ENCODE peak calls at places on chromosomes 16 and 17, in five cellular contexts. One of them, this sample, is unnamed.

GRCh38 chr16:81618661-81619060 is 160.4 kb upstream of the PLCG2 start:
- DNase-seq in lower leg skin: no peak
- DNase-seq in mucosa of descending colon: no peak
- DNase-seq in neural progenitor cell: peak
- DNase-seq in thoracic aorta: no peak
- DNase-seq in this sample: no peak

GRCh38 chr16:2015117-2015946 is 4.3 kb upstream of the NPW start:
- DNase-seq in lower leg skin: no peak
- DNase-seq in mucosa of descending colon: peak
- DNase-seq in neural progenitor cell: no peak
- DNase-seq in thoracic aorta: no peak
- DNase-seq in this sample: no peak

GRCh38 chr16:492211-492875 is 35.2 kb upstream of the CAPN15 start:
- DNase-seq in lower leg skin: no peak
- DNase-seq in mucosa of descending colon: no peak
- DNase-seq in neural progenitor cell: peak
- DNase-seq in thoracic aorta: no peak
- DNase-seq in this sample: no peak

GRCh38 chr16:23356941-23357340 is 54.8 kb downstream of the SCNN1B start:
- DNase-seq in lower leg skin: no peak
- DNase-seq in mucosa of descending colon: no peak
- DNase-seq in neural progenitor cell: no peak
- DNase-seq in thoracic aorta: no peak
- DNase-seq in this sample: no peak

GRCh38 chr17:7479389-7480192 is at the start of gene ZBTB4:
- DNase-seq in lower leg skin: no peak
- DNase-seq in mucosa of descending colon: peak
- DNase-seq in neural progenitor cell: peak
- DNase-seq in thoracic aorta: no peak
- DNase-seq in this sample: peak

GRCh38 chr17:39867084-39867890 is 715 bp upstream of the ZPBP2 start:
- DNase-seq in lower leg skin: no peak
- DNase-seq in mucosa of descending colon: peak
- DNase-seq in neural progenitor cell: no peak
- DNase-seq in thoracic aorta: no peak
- DNase-seq in this sample: no peak

GRCh38 chr17:66829386-66829864 is 5.5 kb upstream of the CACNG5 start:
- DNase-seq in lower leg skin: no peak
- DNase-seq in mucosa of descending colon: peak
- DNase-seq in neural progenitor cell: peak
- DNase-seq in thoracic aorta: no peak
- DNase-seq in this sample: peak

GRCh38 chr16:49460786-49461470 is 87.3 kb downstream of the C16orf78 start:
- DNase-seq in lower leg skin: no peak
- DNase-seq in mucosa of descending colon: no peak
- DNase-seq in neural progenitor cell: no peak
- DNase-seq in thoracic aorta: no peak
- DNase-seq in this sample: no peak

GRCh38 chr17:20987511-20987910 is 55.3 kb downstream of the USP22 start:
- DNase-seq in lower leg skin: no peak
- DNase-seq in mucosa of descending colon: no peak
- DNase-seq in neural progenitor cell: no peak
- DNase-seq in thoracic aorta: no peak
- DNase-seq in this sample: no peak

GRCh38 chr16:70715860-70716357 is 30.1 kb upstream of the MTSS2 start:
- DNase-seq in lower leg skin: no peak
- DNase-seq in mucosa of descending colon: no peak
- DNase-seq in neural progenitor cell: no peak
- DNase-seq in thoracic aorta: no peak
- DNase-seq in this sample: peak

GRCh38 chr17:50947844-50948514 is 81.8 kb upstream of the TOB1 start:
- DNase-seq in lower leg skin: peak
- DNase-seq in mucosa of descending colon: peak
- DNase-seq in neural progenitor cell: no peak
- DNase-seq in thoracic aorta: no peak
- DNase-seq in this sample: no peak

GRCh38 chr17:17855334-17855725 is 18.5 kb upstream of the SREBF1 start:
- DNase-seq in lower leg skin: no peak
- DNase-seq in mucosa of descending colon: no peak
- DNase-seq in neural progenitor cell: no peak
- DNase-seq in thoracic aorta: no peak
- DNase-seq in this sample: no peak

GRCh38 chr16:9055661-9056060 is 35.8 kb upstream of the HAPSTR1 start:
- DNase-seq in lower leg skin: no peak
- DNase-seq in mucosa of descending colon: no peak
- DNase-seq in neural progenitor cell: no peak
- DNase-seq in thoracic aorta: no peak
- DNase-seq in this sample: peak

GRCh38 chr16:11679250-11679649 is 11.0 kb downstream of the SNN start:
- DNase-seq in lower leg skin: no peak
- DNase-seq in mucosa of descending colon: no peak
- DNase-seq in neural progenitor cell: no peak
- DNase-seq in thoracic aorta: no peak
- DNase-seq in this sample: no peak

GRCh38 chr17:31225831-31226230 is 71.2 kb downstream of the OMG start:
- DNase-seq in lower leg skin: no peak
- DNase-seq in mucosa of descending colon: no peak
- DNase-seq in neural progenitor cell: no peak
- DNase-seq in thoracic aorta: no peak
- DNase-seq in this sample: no peak

GRCh38 chr16:24700549-24701392 is 28.7 kb upstream of the TNRC6A start:
- DNase-seq in lower leg skin: peak
- DNase-seq in mucosa of descending colon: peak
- DNase-seq in neural progenitor cell: no peak
- DNase-seq in thoracic aorta: peak
- DNase-seq in this sample: peak

GRCh38 chr17:50213026-50214015 is 11.9 kb upstream of the COL1A1 start:
- DNase-seq in lower leg skin: no peak
- DNase-seq in mucosa of descending colon: no peak
- DNase-seq in neural progenitor cell: peak
- DNase-seq in thoracic aorta: no peak
- DNase-seq in this sample: no peak

GRCh38 chr16:19882186-19882585 is 2.5 kb downstream of the GPRC5B start:
- DNase-seq in lower leg skin: no peak
- DNase-seq in mucosa of descending colon: no peak
- DNase-seq in neural progenitor cell: peak
- DNase-seq in thoracic aorta: no peak
- DNase-seq in this sample: no peak

GRCh38 chr16:77057161-77057736 is 133.7 kb upstream of the MON1B start:
- DNase-seq in lower leg skin: no peak
- DNase-seq in mucosa of descending colon: no peak
- DNase-seq in neural progenitor cell: peak
- DNase-seq in thoracic aorta: no peak
- DNase-seq in this sample: no peak

GRCh38 chr16:15460601-15461000 is 26.2 kb downstream of the BMERB1 start:
- DNase-seq in lower leg skin: no peak
- DNase-seq in mucosa of descending colon: no peak
- DNase-seq in neural progenitor cell: no peak
- DNase-seq in thoracic aorta: no peak
- DNase-seq in this sample: no peak

GRCh38 chr17:55258578-55259135 is 6.1 kb upstream of the HLF start:
- DNase-seq in lower leg skin: no peak
- DNase-seq in mucosa of descending colon: no peak
- DNase-seq in neural progenitor cell: no peak
- DNase-seq in thoracic aorta: no peak
- DNase-seq in this sample: no peak

GRCh38 chr17:55261311-55261710 is 3.4 kb upstream of the HLF start:
- DNase-seq in lower leg skin: no peak
- DNase-seq in mucosa of descending colon: no peak
- DNase-seq in neural progenitor cell: no peak
- DNase-seq in thoracic aorta: no peak
- DNase-seq in this sample: no peak

GRCh38 chr17:55264273-55264639 is 504 bp upstream of the HLF start:
- DNase-seq in lower leg skin: no peak
- DNase-seq in mucosa of descending colon: no peak
- DNase-seq in neural progenitor cell: peak
- DNase-seq in thoracic aorta: no peak
- DNase-seq in this sample: no peak

GRCh38 chr17:55263565-55264272 is 1.0 kb upstream of the HLF start:
- DNase-seq in lower leg skin: no peak
- DNase-seq in mucosa of descending colon: no peak
- DNase-seq in neural progenitor cell: peak
- DNase-seq in thoracic aorta: no peak
- DNase-seq in this sample: no peak

GRCh38 chr17:55259684-55260111 is 5.1 kb upstream of the HLF start:
- DNase-seq in lower leg skin: no peak
- DNase-seq in mucosa of descending colon: no peak
- DNase-seq in neural progenitor cell: no peak
- DNase-seq in thoracic aorta: no peak
- DNase-seq in this sample: no peak
- H3K4me3 ChIP-seq in lower leg skin: no peak
- H3K4me3 ChIP-seq in mucosa of descending colon: no peak
- H3K4me3 ChIP-seq in neural progenitor cell: no peak
- H3K4me3 ChIP-seq in thoracic aorta: no peak
- H3K4me3 ChIP-seq in this sample: no peak

DNA sequence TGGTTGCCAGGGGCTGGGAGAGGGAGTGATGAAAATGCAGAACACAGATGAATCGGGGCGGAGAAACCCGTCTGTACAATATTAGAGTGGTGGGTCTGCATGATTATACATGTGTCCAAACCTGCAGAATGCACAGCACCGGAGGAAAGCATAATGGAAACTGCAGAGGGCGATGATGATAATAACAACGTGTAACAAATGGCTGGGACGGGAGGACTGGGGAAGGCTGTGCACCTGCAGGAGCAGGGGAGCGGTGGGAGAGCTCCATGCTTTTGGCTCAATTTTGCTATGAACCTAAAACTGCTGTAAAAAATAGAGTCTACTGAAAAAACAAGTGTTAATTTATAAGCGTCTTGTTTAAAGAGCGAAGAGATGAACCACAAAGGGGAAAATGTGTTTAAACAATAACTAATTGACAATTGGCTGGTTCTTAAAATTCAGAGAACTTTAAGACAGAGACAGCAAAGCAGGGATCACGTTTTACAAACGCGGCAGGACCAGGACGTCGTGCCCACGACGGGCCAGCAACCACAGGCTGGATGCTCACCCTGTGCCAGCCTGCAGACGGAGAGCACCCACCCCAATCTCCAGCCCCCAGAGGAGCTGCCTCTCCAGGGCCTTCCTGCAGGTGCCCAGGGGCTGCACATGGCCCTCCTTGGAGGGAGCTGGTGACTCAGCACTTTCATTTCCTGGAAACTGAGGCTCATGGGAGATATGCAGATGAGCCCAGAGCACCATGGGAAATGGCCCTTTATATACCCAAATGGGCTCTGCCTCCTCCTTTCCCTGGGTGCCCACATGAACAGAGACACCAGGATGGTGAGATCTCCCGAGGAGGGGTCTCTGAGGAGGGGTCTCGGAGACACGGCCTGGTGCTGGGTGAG is at the start of gene TEX19:
- DNase-seq in lower leg skin: no peak
- DNase-seq in mucosa of descending colon: no peak
- DNase-seq in neural progenitor cell: no peak
- DNase-seq in thoracic aorta: no peak
- DNase-seq in this sample: no peak
- TF ChIP-seq CTCF in lower leg skin: no peak
- TF ChIP-seq CTCF in mucosa of descending colon: no peak
- TF ChIP-seq CTCF in neural progenitor cell: no peak
- TF ChIP-seq CTCF in thoracic aorta: no peak
- TF ChIP-seq CTCF in this sample: peak

GRCh38 chr16:88805340-88805715 is 1.7 kb downstream of the CDT1 start:
- DNase-seq in lower leg skin: no peak
- DNase-seq in mucosa of descending colon: no peak
- DNase-seq in neural progenitor cell: no peak
- DNase-seq in thoracic aorta: no peak
- DNase-seq in this sample: no peak
- H3K4me3 ChIP-seq in lower leg skin: no peak
- H3K4me3 ChIP-seq in mucosa of descending colon: no peak
- H3K4me3 ChIP-seq in neural progenitor cell: no peak
- H3K4me3 ChIP-seq in thoracic aorta: no peak
- H3K4me3 ChIP-seq in this sample: no peak

GRCh38 chr17:71486171-71486740 is 634.6 kb upstream of the SOX9 start:
- DNase-seq in lower leg skin: no peak
- DNase-seq in mucosa of descending colon: no peak
- DNase-seq in neural progenitor cell: no peak
- DNase-seq in thoracic aorta: no peak
- DNase-seq in this sample: peak
- TF ChIP-seq CTCF in lower leg skin: no peak
- TF ChIP-seq CTCF in mucosa of descending colon: no peak
- TF ChIP-seq CTCF in neural progenitor cell: no peak
- TF ChIP-seq CTCF in thoracic aorta: no peak
- TF ChIP-seq CTCF in this sample: no peak

GRCh38 chr17:22268912-22269220 is 576.5 kb downstream of the KCNJ18 start:
- DNase-seq in lower leg skin: no peak
- DNase-seq in mucosa of descending colon: no peak
- DNase-seq in neural progenitor cell: no peak
- DNase-seq in thoracic aorta: no peak
- DNase-seq in this sample: no peak

GRCh38 chr17:22272363-22273146 is 580.2 kb downstream of the KCNJ18 start:
- DNase-seq in lower leg skin: no peak
- DNase-seq in mucosa of descending colon: no peak
- DNase-seq in neural progenitor cell: no peak
- DNase-seq in thoracic aorta: no peak
- DNase-seq in this sample: no peak

GRCh38 chr17:22268214-22268911 is 576.0 kb downstream of the KCNJ18 start:
- DNase-seq in lower leg skin: no peak
- DNase-seq in mucosa of descending colon: no peak
- DNase-seq in neural progenitor cell: no peak
- DNase-seq in thoracic aorta: no peak
- DNase-seq in this sample: no peak

GRCh38 chr17:22273308-22273707 is 581.0 kb downstream of the KCNJ18 start:
- DNase-seq in lower leg skin: no peak
- DNase-seq in mucosa of descending colon: no peak
- DNase-seq in neural progenitor cell: no peak
- DNase-seq in thoracic aorta: no peak
- DNase-seq in this sample: no peak

GRCh38 chr17:22270381-22270780 is 578.1 kb downstream of the KCNJ18 start:
- DNase-seq in lower leg skin: no peak
- DNase-seq in mucosa of descending colon: no peak
- DNase-seq in neural progenitor cell: no peak
- DNase-seq in thoracic aorta: no peak
- DNase-seq in this sample: no peak
- H3K4me3 ChIP-seq in lower leg skin: no peak
- H3K4me3 ChIP-seq in mucosa of descending colon: no peak
- H3K4me3 ChIP-seq in neural progenitor cell: no peak
- H3K4me3 ChIP-seq in thoracic aorta: no peak
- H3K4me3 ChIP-seq in this sample: no peak

DNA sequence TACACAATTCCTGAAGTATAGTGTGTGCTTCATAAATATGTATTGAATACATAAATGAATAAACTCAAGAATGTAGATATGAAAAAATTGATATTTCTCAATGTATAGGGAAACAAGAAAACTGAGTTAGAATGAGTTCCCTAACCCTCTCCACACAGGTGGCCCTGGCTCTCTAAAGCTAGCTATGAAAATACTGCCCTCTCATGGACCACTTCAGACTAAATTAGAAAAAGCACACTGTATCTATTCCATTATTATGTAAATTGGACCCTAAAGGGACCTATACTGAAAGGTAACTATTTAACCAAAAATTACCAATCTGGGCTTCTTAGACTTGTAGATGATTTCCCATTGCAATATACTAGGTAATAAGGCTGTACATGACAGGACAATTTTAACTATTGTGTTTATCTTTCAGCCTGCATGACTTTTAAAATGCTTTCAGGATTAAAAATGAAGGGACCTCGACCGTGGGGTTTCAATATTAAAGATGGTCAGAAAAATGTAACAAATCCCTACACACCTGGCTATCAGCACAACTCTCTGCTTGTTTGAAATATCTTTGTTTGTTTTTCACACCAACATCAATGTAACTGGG is 672.5 kb upstream of the KIF2B start:
- DNase-seq in lower leg skin: no peak
- DNase-seq in mucosa of descending colon: peak
- DNase-seq in neural progenitor cell: peak
- DNase-seq in thoracic aorta: no peak
- DNase-seq in this sample: no peak
- TF ChIP-seq CTCF in lower leg skin: no peak
- TF ChIP-seq CTCF in mucosa of descending colon: no peak
- TF ChIP-seq CTCF in neural progenitor cell: peak
- TF ChIP-seq CTCF in thoracic aorta: no peak
- TF ChIP-seq CTCF in this sample: no peak